ENCODE peak calls at places on chromosomes 5 and 9, in five cellular contexts. R, Y, G, U and Q are unnamed samples.

GRCh38 chr5:80959768-80960442 is at the start of gene RASGRF2:
- DNase-seq in R (no peak), Y (no peak), G (no peak), U (no peak), Q (no peak)

GRCh38 chr5:104412649-104413240 is 850.2 kb upstream of the NUDT12 start:
- DNase-seq in R (no peak), Y (no peak), G (no peak), U (no peak), Q (peak)

GRCh38 chr5:74200560-74200959 is 440.0 kb downstream of the ENC1 start:
- DNase-seq in R (no peak), Y (no peak), G (no peak), U (no peak), Q (no peak)

GRCh38 chr5:149816661-149817060 is 86.6 kb downstream of the PPARGC1B start:
- DNase-seq in R (no peak), Y (no peak), G (no peak), U (no peak), Q (no peak)

GRCh38 chr9:108296056-108296455 is 559.7 kb downstream of the ACTL7B start:
- DNase-seq in R (no peak), Y (no peak), G (peak), U (no peak), Q (no peak)

GRCh38 chr9:114097613-114098020 is 1.5 kb downstream of the KIF12 start:
- DNase-seq in R (no peak), Y (no peak), G (no peak), U (peak), Q (no peak)

GRCh38 chr5:25006734-25007133 is 362.0 kb upstream of the CDH10 start:
- DNase-seq in R (no peak), Y (no peak), G (no peak), U (no peak), Q (peak)

GRCh38 chr5:114010362-114010761 is 351.5 kb upstream of the KCNN2 start:
- DNase-seq in R (no peak), Y (no peak), G (peak), U (no peak), Q (peak)

GRCh38 chr9:18877984-18878383 is 155.0 kb downstream of the SAXO1 start:
- DNase-seq in R (no peak), Y (no peak), G (no peak), U (no peak), Q (no peak)

GRCh38 chr9:70065572-70065971 is 21.9 kb downstream of the MAMDC2 start:
- DNase-seq in R (no peak), Y (no peak), G (no peak), U (peak), Q (no peak)

GRCh38 chr5:129996896-129997295 is 92.6 kb downstream of the CHSY3 start:
- DNase-seq in R (no peak), Y (no peak), G (peak), U (no peak), Q (no peak)

GRCh38 chr9:70399141-70399540 is 15.3 kb downstream of the KLF9 start:
- DNase-seq in R (no peak), Y (no peak), G (no peak), U (no peak), Q (no peak)

GRCh38 chr5:150412319-150413175 is at the start of gene CD74:
- DNase-seq in R (peak), Y (peak), G (no peak), U (peak), Q (peak)

GRCh38 chr5:1542755-1543154 is 19.0 kb upstream of the LPCAT1 start:
- DNase-seq in R (peak), Y (peak), G (no peak), U (peak), Q (peak)

GRCh38 chr5:143140492-143141231 is 262.8 kb downstream of the NR3C1 start:
- DNase-seq in R (peak), Y (no peak), G (no peak), U (no peak), Q (no peak)

GRCh38 chr9:111983484-111983908 is 86.9 kb downstream of the UGCG start:
- DNase-seq in R (no peak), Y (no peak), G (no peak), U (no peak), Q (no peak)

DNA sequence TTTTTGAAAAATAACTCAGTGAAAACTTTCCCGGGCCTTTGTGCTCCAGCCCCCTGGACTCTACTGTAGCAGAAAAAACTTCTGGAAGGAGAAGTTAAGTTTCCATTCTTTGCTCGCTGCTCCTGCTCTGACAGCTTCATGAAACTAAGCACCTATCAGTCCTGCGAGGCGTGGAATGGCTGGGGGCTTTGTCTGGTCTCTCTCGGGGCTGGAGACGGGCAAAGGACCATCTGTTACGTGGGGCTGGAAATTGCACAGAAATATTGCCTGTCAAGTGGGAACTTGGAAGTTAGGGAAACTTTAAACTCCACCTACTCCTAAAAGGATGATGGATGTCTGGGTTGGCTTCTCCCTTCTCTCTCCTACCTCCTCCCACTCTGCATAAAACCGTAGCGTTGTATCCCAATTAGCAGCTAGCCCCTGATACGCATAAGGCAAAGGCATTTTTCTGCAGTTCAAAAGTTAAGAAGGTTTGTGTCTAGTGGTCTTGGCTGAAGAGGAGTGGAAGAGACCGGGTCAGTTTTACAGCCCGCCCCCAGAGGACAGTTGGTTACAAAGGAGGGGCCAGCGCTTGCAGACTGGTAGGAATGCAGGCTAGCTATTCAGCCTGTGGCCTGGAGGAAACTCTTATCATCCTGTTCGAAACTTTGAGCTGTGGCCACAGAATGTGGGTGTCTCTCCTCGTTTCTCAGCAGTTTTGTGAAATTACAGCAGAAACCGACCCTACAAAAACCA is 1.2 kb downstream of the FBXL7 start:
- DNase-seq in R (no peak), Y (peak), G (no peak), U (peak), Q (peak)
- TF ChIP-seq CTCF in R (no peak), Y (no peak), G (peak), U (peak), Q (peak)

DNA sequence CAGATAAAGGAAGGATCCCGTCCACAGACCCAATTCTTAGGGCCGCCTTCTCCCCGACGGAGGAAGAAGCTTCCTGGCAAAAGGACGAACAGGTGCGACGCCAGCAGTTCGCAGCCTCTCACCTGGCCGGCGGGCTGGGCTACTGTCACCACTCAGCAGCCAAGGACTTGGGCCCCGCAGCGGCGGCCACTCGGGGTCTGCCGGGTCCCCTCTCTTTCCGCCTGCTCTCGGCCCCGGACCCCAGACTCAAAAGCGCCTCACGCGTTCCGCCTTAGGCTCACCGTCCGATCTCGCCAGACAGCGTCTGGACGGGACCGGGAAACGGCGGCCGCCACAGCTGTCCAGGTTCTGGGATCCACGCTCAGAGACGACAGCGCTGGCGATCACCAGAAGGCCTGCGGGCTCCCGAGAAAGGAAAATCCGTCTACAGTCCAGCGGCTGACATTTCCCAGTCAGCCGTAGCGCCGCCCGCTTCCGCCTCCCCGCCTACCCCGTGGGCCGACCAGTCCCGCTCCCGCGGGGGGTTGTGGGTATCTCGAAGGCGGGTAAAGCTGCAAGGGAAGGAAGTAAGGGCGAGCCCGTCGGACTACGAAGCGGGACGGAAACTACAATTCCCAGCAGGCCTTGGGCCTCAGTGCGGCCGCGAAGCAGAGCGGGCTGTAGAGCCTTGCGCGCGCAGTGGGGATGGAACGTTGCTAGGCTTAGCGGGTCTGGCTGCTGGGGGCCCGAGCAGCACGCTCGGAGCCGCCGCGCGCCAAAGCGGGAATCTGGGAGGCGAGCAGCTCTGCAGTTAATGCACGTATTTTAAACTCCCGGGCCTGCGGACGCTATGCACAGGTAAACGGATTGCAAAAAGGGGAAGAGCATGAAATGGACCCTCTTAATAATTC is at the start of the genes LMBRD2 and SKP2:
- DNase-seq in R (peak), Y (peak), G (peak), U (peak), Q (peak)
- H3K4me3 ChIP-seq in R (peak), Y (peak), G (peak), U (peak), Q (peak)

GRCh38 chr5:140262221-140262620 is 40.7 kb downstream of the PFDN1 start:
- DNase-seq in R (no peak), Y (no peak), G (no peak), U (no peak), Q (no peak)

GRCh38 chr5:140259509-140259908 is 43.4 kb downstream of the PFDN1 start:
- DNase-seq in R (no peak), Y (no peak), G (no peak), U (no peak), Q (no peak)

GRCh38 chr5:140262839-140263238 is 40.1 kb downstream of the PFDN1 start:
- DNase-seq in R (no peak), Y (no peak), G (no peak), U (no peak), Q (no peak)

GRCh38 chr5:140260089-140260656 is 42.7 kb downstream of the PFDN1 start:
- DNase-seq in R (no peak), Y (no peak), G (no peak), U (no peak), Q (no peak)

DNA sequence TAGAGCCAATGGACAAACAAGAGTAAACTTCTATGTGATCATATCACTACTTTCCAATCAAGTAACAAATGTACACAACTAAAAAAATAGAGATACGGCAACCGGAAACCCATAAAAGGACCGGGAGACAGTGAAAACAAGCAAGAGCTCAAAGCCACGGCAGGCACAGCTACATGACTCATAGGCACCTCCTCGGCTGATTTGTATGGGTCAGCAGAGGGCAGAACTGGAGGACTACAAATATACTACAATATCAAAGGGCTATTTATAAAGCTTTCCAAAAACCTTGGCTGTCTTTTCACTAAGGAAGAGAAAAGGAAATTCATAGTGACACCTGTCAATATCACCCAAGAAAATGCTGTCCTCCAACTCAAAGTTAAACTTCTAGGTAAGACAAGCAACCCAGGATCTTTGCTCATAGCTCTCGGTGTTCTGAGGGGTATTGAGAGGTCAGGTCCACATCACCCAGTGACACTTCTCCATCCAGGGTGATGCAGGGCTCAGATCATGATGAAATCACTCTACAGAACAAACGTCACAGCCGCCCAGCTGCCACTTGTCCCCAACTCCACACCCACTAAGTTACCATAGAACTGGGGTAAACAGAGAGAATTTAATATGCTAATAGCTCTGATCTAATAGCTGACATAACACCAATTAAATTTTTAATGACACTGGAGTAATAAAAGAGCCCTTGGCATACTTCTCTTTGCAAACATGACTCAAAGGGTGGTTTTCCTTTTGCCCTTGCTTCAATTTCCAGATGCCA is 41.3 kb downstream of the PFDN1 start:
- DNase-seq in R (peak), Y (peak), G (peak), U (peak), Q (peak)
- TF ChIP-seq CTCF in R (no peak), Y (no peak), G (peak), U (no peak), Q (peak)

GRCh38 chr5:160469156-160470144 is 47.8 kb downstream of the PTTG1 start:
- DNase-seq in R (no peak), Y (no peak), G (no peak), U (no peak), Q (no peak)
- H3K4me3 ChIP-seq in R (peak), Y (no peak), G (no peak), U (no peak), Q (peak)